ENCODE peak calls at places on chromosomes 16 and 17, in ten cellular contexts. One of them, this sample, is unnamed.

GRCh38 chr17:67602974-67603373 is 114.8 kb upstream of the NOL11 start:
- DNase-seq in AG04450: no peak
- DNase-seq in pancreas: no peak
- DNase-seq in body of pancreas: peak
- DNase-seq in psoas muscle: no peak
- DNase-seq in A549: peak
- DNase-seq in IMR-90: peak
- DNase-seq in Peyer's patch: no peak
- DNase-seq in MM.1S: peak
- DNase-seq in fibroblast of pulmonary artery: peak
- DNase-seq in this sample: peak

GRCh38 chr17:15289285-15290185 is 24.4 kb upstream of the PMP22 start:
- DNase-seq in Peyer's patch: no peak
- DNase-seq in AG04450: no peak
- DNase-seq in fibroblast of pulmonary artery: peak
- DNase-seq in IMR-90: peak
- DNase-seq in psoas muscle: no peak
- DNase-seq in A549: peak
- DNase-seq in pancreas: no peak
- DNase-seq in MM.1S: no peak
- DNase-seq in body of pancreas: no peak
- DNase-seq in this sample: no peak

GRCh38 chr16:53848277-53848942 is 144.5 kb downstream of the FTO start:
- DNase-seq in A549: no peak
- DNase-seq in fibroblast of pulmonary artery: no peak
- DNase-seq in AG04450: no peak
- DNase-seq in pancreas: no peak
- DNase-seq in psoas muscle: no peak
- DNase-seq in MM.1S: no peak
- DNase-seq in Peyer's patch: no peak
- DNase-seq in body of pancreas: no peak
- DNase-seq in IMR-90: no peak
- DNase-seq in this sample: no peak

GRCh38 chr16:8458481-8458880 is 131.8 kb downstream of the TMEM114 start:
- DNase-seq in MM.1S: no peak
- DNase-seq in body of pancreas: no peak
- DNase-seq in IMR-90: no peak
- DNase-seq in Peyer's patch: no peak
- DNase-seq in AG04450: no peak
- DNase-seq in fibroblast of pulmonary artery: no peak
- DNase-seq in A549: no peak
- DNase-seq in psoas muscle: no peak
- DNase-seq in pancreas: no peak
- DNase-seq in this sample: no peak

GRCh38 chr17:81401727-81402529 is 6.7 kb downstream of the BAHCC1 start:
- DNase-seq in A549: peak
- DNase-seq in fibroblast of pulmonary artery: peak
- DNase-seq in MM.1S: no peak
- DNase-seq in body of pancreas: no peak
- DNase-seq in Peyer's patch: no peak
- DNase-seq in pancreas: no peak
- DNase-seq in psoas muscle: peak
- DNase-seq in IMR-90: no peak
- DNase-seq in AG04450: no peak
- DNase-seq in this sample: peak

GRCh38 chr17:4229627-4230026 is 34.2 kb downstream of the ANKFY1 start:
- DNase-seq in body of pancreas: peak
- DNase-seq in AG04450: no peak
- DNase-seq in A549: no peak
- DNase-seq in Peyer's patch: no peak
- DNase-seq in fibroblast of pulmonary artery: peak
- DNase-seq in psoas muscle: peak
- DNase-seq in pancreas: no peak
- DNase-seq in IMR-90: peak
- DNase-seq in MM.1S: no peak
- DNase-seq in this sample: no peak

GRCh38 chr16:88628512-88628974 is 9.8 kb upstream of the IL17C start:
- DNase-seq in body of pancreas: no peak
- DNase-seq in Peyer's patch: no peak
- DNase-seq in A549: no peak
- DNase-seq in fibroblast of pulmonary artery: no peak
- DNase-seq in MM.1S: no peak
- DNase-seq in AG04450: no peak
- DNase-seq in IMR-90: no peak
- DNase-seq in psoas muscle: peak
- DNase-seq in pancreas: no peak
- DNase-seq in this sample: no peak

GRCh38 chr17:16106161-16106891 is 106.7 kb downstream of the TTC19 start:
- DNase-seq in Peyer's patch: no peak
- DNase-seq in body of pancreas: no peak
- DNase-seq in psoas muscle: no peak
- DNase-seq in A549: no peak
- DNase-seq in pancreas: no peak
- DNase-seq in MM.1S: no peak
- DNase-seq in AG04450: peak
- DNase-seq in IMR-90: peak
- DNase-seq in fibroblast of pulmonary artery: peak
- DNase-seq in this sample: no peak

GRCh38 chr16:57883480-57883879 is 81.2 kb upstream of the KIFC3 start:
- DNase-seq in A549: no peak
- DNase-seq in pancreas: no peak
- DNase-seq in psoas muscle: no peak
- DNase-seq in fibroblast of pulmonary artery: no peak
- DNase-seq in body of pancreas: no peak
- DNase-seq in AG04450: no peak
- DNase-seq in MM.1S: no peak
- DNase-seq in IMR-90: no peak
- DNase-seq in Peyer's patch: no peak
- DNase-seq in this sample: no peak

GRCh38 chr16:8914098-8914497 is 31.9 kb downstream of the LITAFD start:
- DNase-seq in IMR-90: no peak
- DNase-seq in psoas muscle: no peak
- DNase-seq in fibroblast of pulmonary artery: no peak
- DNase-seq in body of pancreas: no peak
- DNase-seq in Peyer's patch: no peak
- DNase-seq in pancreas: no peak
- DNase-seq in MM.1S: no peak
- DNase-seq in A549: no peak
- DNase-seq in AG04450: no peak
- DNase-seq in this sample: no peak

GRCh38 chr17:43723697-43724359 is 34.8 kb downstream of the SOST start:
- DNase-seq in A549: peak
- DNase-seq in psoas muscle: peak
- DNase-seq in MM.1S: no peak
- DNase-seq in AG04450: no peak
- DNase-seq in body of pancreas: no peak
- DNase-seq in Peyer's patch: no peak
- DNase-seq in fibroblast of pulmonary artery: peak
- DNase-seq in pancreas: no peak
- DNase-seq in IMR-90: peak
- DNase-seq in this sample: no peak

GRCh38 chr17:81991684-81992513 is 14.5 kb downstream of the ASPSCR1 start:
- DNase-seq in pancreas: peak
- DNase-seq in Peyer's patch: no peak
- DNase-seq in body of pancreas: peak
- DNase-seq in IMR-90: peak
- DNase-seq in A549: no peak
- DNase-seq in psoas muscle: peak
- DNase-seq in MM.1S: no peak
- DNase-seq in AG04450: no peak
- DNase-seq in fibroblast of pulmonary artery: peak
- DNase-seq in this sample: peak

GRCh38 chr17:45135978-45136791 is 698 bp downstream of the ACBD4 start:
- DNase-seq in IMR-90: no peak
- DNase-seq in A549: no peak
- DNase-seq in psoas muscle: peak
- DNase-seq in pancreas: no peak
- DNase-seq in body of pancreas: no peak
- DNase-seq in fibroblast of pulmonary artery: no peak
- DNase-seq in Peyer's patch: no peak
- DNase-seq in MM.1S: no peak
- DNase-seq in AG04450: no peak
- DNase-seq in this sample: no peak

GRCh38 chr16:85796599-85796998 is 2.7 kb downstream of the EMC8 start:
- DNase-seq in MM.1S: no peak
- DNase-seq in pancreas: no peak
- DNase-seq in IMR-90: no peak
- DNase-seq in Peyer's patch: no peak
- DNase-seq in body of pancreas: no peak
- DNase-seq in A549: no peak
- DNase-seq in AG04450: no peak
- DNase-seq in psoas muscle: no peak
- DNase-seq in fibroblast of pulmonary artery: no peak
- DNase-seq in this sample: no peak

GRCh38 chr16:86850675-86851074 is 272.3 kb downstream of the FOXL1 start:
- DNase-seq in A549: no peak
- DNase-seq in psoas muscle: no peak
- DNase-seq in AG04450: no peak
- DNase-seq in fibroblast of pulmonary artery: no peak
- DNase-seq in Peyer's patch: no peak
- DNase-seq in pancreas: no peak
- DNase-seq in MM.1S: no peak
- DNase-seq in body of pancreas: no peak
- DNase-seq in IMR-90: no peak
- DNase-seq in this sample: no peak

GRCh38 chr17:20074001-20074400 is 64.8 kb downstream of the SPECC1 start:
- DNase-seq in body of pancreas: no peak
- DNase-seq in A549: no peak
- DNase-seq in Peyer's patch: no peak
- DNase-seq in psoas muscle: no peak
- DNase-seq in fibroblast of pulmonary artery: no peak
- DNase-seq in pancreas: no peak
- DNase-seq in MM.1S: no peak
- DNase-seq in AG04450: no peak
- DNase-seq in IMR-90: no peak
- DNase-seq in this sample: no peak
- H3K4me3 ChIP-seq in body of pancreas: no peak
- H3K4me3 ChIP-seq in A549: no peak
- H3K4me3 ChIP-seq in Peyer's patch: peak
- H3K4me3 ChIP-seq in psoas muscle: peak
- H3K4me3 ChIP-seq in fibroblast of pulmonary artery: no peak
- H3K4me3 ChIP-seq in pancreas: peak
- H3K4me3 ChIP-seq in MM.1S: peak
- H3K4me3 ChIP-seq in AG04450: no peak
- H3K4me3 ChIP-seq in IMR-90: no peak
- H3K4me3 ChIP-seq in this sample: no peak

GRCh38 chr16:75196826-75197225 is 10.1 kb downstream of the CTRB2 start:
- DNase-seq in MM.1S: no peak
- DNase-seq in body of pancreas: no peak
- DNase-seq in A549: no peak
- DNase-seq in IMR-90: no peak
- DNase-seq in fibroblast of pulmonary artery: no peak
- DNase-seq in AG04450: no peak
- DNase-seq in pancreas: no peak
- DNase-seq in psoas muscle: no peak
- DNase-seq in Peyer's patch: no peak
- DNase-seq in this sample: no peak

GRCh38 chr16:75202069-75202590 is 4.8 kb downstream of the CTRB2 start:
- DNase-seq in AG04450: no peak
- DNase-seq in A549: no peak
- DNase-seq in psoas muscle: no peak
- DNase-seq in pancreas: peak
- DNase-seq in body of pancreas: peak
- DNase-seq in Peyer's patch: no peak
- DNase-seq in MM.1S: no peak
- DNase-seq in fibroblast of pulmonary artery: no peak
- DNase-seq in IMR-90: no peak
- DNase-seq in this sample: no peak

GRCh38 chr16:75195811-75196790 is 10.9 kb downstream of the CTRB2 start:
- DNase-seq in AG04450: no peak
- DNase-seq in body of pancreas: no peak
- DNase-seq in Peyer's patch: no peak
- DNase-seq in A549: no peak
- DNase-seq in MM.1S: no peak
- DNase-seq in psoas muscle: no peak
- DNase-seq in IMR-90: no peak
- DNase-seq in pancreas: no peak
- DNase-seq in fibroblast of pulmonary artery: no peak
- DNase-seq in this sample: no peak

GRCh38 chr16:75197522-75198134 is 9.3 kb downstream of the CTRB2 start:
- DNase-seq in Peyer's patch: no peak
- DNase-seq in fibroblast of pulmonary artery: peak
- DNase-seq in IMR-90: no peak
- DNase-seq in MM.1S: no peak
- DNase-seq in AG04450: no peak
- DNase-seq in pancreas: no peak
- DNase-seq in psoas muscle: no peak
- DNase-seq in A549: no peak
- DNase-seq in body of pancreas: no peak
- DNase-seq in this sample: no peak

DNA sequence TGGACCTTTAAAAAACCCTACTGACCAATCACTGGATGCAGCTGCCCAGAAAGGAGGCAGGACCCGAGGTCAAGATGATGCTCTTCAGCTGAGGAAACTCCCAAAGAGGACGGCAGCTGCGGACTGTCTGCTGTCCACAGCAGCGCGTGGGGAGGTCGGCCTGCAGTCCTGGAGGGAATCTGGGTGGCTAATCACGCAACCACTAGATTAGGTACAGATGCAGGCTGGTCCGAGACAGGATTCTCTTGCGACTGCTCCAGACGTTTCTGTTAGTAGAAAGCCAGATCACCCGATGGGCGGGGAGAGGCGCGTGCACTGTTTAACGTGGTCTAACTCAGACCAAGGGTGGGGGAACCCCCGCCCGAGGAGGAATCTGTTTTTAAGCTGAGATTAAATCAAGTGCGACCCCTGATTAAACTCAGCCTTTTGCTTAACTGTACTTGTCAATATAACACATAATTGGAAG is 8.8 kb downstream of the CTRB2 start:
- DNase-seq in pancreas: peak
- DNase-seq in MM.1S: no peak
- DNase-seq in A549: no peak
- DNase-seq in psoas muscle: no peak
- DNase-seq in AG04450: peak
- DNase-seq in Peyer's patch: no peak
- DNase-seq in IMR-90: peak
- DNase-seq in body of pancreas: peak
- DNase-seq in fibroblast of pulmonary artery: peak
- DNase-seq in this sample: no peak
- H3K4me3 ChIP-seq in pancreas: no peak
- H3K4me3 ChIP-seq in MM.1S: no peak
- H3K4me3 ChIP-seq in A549: no peak
- H3K4me3 ChIP-seq in psoas muscle: no peak
- H3K4me3 ChIP-seq in AG04450: peak
- H3K4me3 ChIP-seq in Peyer's patch: no peak
- H3K4me3 ChIP-seq in IMR-90: no peak
- H3K4me3 ChIP-seq in body of pancreas: no peak
- H3K4me3 ChIP-seq in fibroblast of pulmonary artery: peak
- H3K4me3 ChIP-seq in this sample: no peak

GRCh38 chr17:32869345-32870026 is 7.4 kb downstream of the MYO1D start:
- DNase-seq in Peyer's patch: no peak
- DNase-seq in AG04450: no peak
- DNase-seq in IMR-90: no peak
- DNase-seq in pancreas: no peak
- DNase-seq in A549: no peak
- DNase-seq in fibroblast of pulmonary artery: no peak
- DNase-seq in MM.1S: no peak
- DNase-seq in body of pancreas: no peak
- DNase-seq in psoas muscle: no peak
- DNase-seq in this sample: no peak
- H3K4me3 ChIP-seq in Peyer's patch: no peak
- H3K4me3 ChIP-seq in AG04450: no peak
- H3K4me3 ChIP-seq in IMR-90: no peak
- H3K4me3 ChIP-seq in pancreas: no peak
- H3K4me3 ChIP-seq in A549: no peak
- H3K4me3 ChIP-seq in fibroblast of pulmonary artery: no peak
- H3K4me3 ChIP-seq in MM.1S: no peak
- H3K4me3 ChIP-seq in body of pancreas: no peak
- H3K4me3 ChIP-seq in psoas muscle: no peak
- H3K4me3 ChIP-seq in this sample: no peak

GRCh38 chr16:22424161-22424937 is 49.9 kb upstream of the CDR2 start:
- DNase-seq in body of pancreas: peak
- DNase-seq in psoas muscle: peak
- DNase-seq in pancreas: peak
- DNase-seq in Peyer's patch: no peak
- DNase-seq in MM.1S: no peak
- DNase-seq in AG04450: no peak
- DNase-seq in IMR-90: no peak
- DNase-seq in A549: no peak
- DNase-seq in fibroblast of pulmonary artery: no peak
- DNase-seq in this sample: no peak
- H3K4me3 ChIP-seq in body of pancreas: no peak
- H3K4me3 ChIP-seq in psoas muscle: peak
- H3K4me3 ChIP-seq in pancreas: peak
- H3K4me3 ChIP-seq in Peyer's patch: no peak
- H3K4me3 ChIP-seq in MM.1S: no peak
- H3K4me3 ChIP-seq in AG04450: peak
- H3K4me3 ChIP-seq in IMR-90: no peak
- H3K4me3 ChIP-seq in A549: no peak
- H3K4me3 ChIP-seq in fibroblast of pulmonary artery: no peak
- H3K4me3 ChIP-seq in this sample: no peak

This sample was measured in colonic mucosa.